ENCODE peak calls at places on chromosomes 16 and 17, in seven cellular contexts. J is NCI-H446 treated with DMSO at 0.1 percent for 48 hours, X is HFF-Myc, K is T-helper 1 cell, W is HT-29, C is omental fat pad, N is NCI-H1092. I is an unnamed sample.

GRCh38 chr17:7211512-7212277 is 7.9 kb downstream of the DLG4 start:
- DNase-seq in J (no peak), X (no peak), K (no peak), W (no peak), C (no peak), N (no peak), I (no peak)

GRCh38 chr17:73371285-73371684 is 59.5 kb upstream of the CDC42EP4 start:
- DNase-seq in J (no peak), X (peak; percentile 37), K (no peak), W (no peak), C (no peak), N (no peak), I (no peak)

GRCh38 chr17:46868689-46869187 is 17.4 kb downstream of the WNT9B start:
- DNase-seq in J (no peak), X (no peak), K (no peak), W (no peak), C (no peak), N (no peak), I (no peak)

GRCh38 chr17:63751806-63752205 is 10.2 kb upstream of the STRADA start:
- DNase-seq in J (no peak), X (no peak), K (no peak), W (no peak), C (no peak), N (no peak), I (no peak)

GRCh38 chr16:15141586-15141985 is 47.5 kb upstream of the RRN3 start:
- DNase-seq in J (no peak), X (no peak), K (no peak), W (no peak), C (no peak), N (no peak), I (no peak)

GRCh38 chr16:30956601-30957455 is 726 bp upstream of the SETD1A start:
- DNase-seq in J (peak; percentile 60), X (peak; percentile 67), K (peak; percentile 69), W (peak; percentile 77), C (peak; percentile 77), N (peak; percentile 47), I (peak; percentile 85)

GRCh38 chr17:80416260-80416939 is 1.4 kb downstream of the ENDOV start:
- DNase-seq in J (no peak), X (no peak), K (no peak), W (no peak), C (no peak), N (no peak), I (no peak)

GRCh38 chr17:412211-413015 is 59.8 kb upstream of the RPH3AL start:
- DNase-seq in J (peak; percentile 35), X (peak; percentile 35), K (no peak), W (peak; percentile 32), C (no peak), N (no peak), I (peak; percentile 59)

GRCh38 chr17:74089869-74090464 is 113.5 kb upstream of the RPL38 start:
- DNase-seq in J (peak; percentile 6), X (no peak), K (no peak), W (peak; percentile 54), C (no peak), N (peak; percentile 60), I (peak; percentile 42)

GRCh38 chr17:2935622-2936021 is 127.8 kb downstream of the OR1D5 start:
- DNase-seq in J (no peak), X (no peak), K (no peak), W (no peak), C (no peak), N (no peak), I (no peak)

GRCh38 chr16:13390093-13390985 is 488.9 kb downstream of the SHISA9 start:
- DNase-seq in J (no peak), X (no peak), K (no peak), W (no peak), C (no peak), N (no peak), I (peak; percentile 3)

GRCh38 chr17:8125947-8126305 is 2.0 kb upstream of the HES7 start:
- DNase-seq in J (no peak), X (no peak), K (no peak), W (peak; percentile 36), C (no peak), N (no peak), I (peak; percentile 63)

GRCh38 chr17:4331614-4332013 is 34.9 kb downstream of the UBE2G1 start:
- DNase-seq in J (no peak), X (no peak), K (no peak), W (no peak), C (no peak), N (no peak), I (no peak)

GRCh38 chr16:13708361-13708760 is 211.6 kb upstream of the ERCC4 start:
- DNase-seq in J (no peak), X (no peak), K (no peak), W (no peak), C (no peak), N (no peak), I (no peak)

GRCh38 chr17:36475346-36475970 is 11.0 kb upstream of the ZNHIT3 start:
- DNase-seq in J (no peak), X (no peak), K (no peak), W (no peak), C (no peak), N (no peak), I (no peak)

GRCh38 chr16:22934786-22935185 is 120.8 kb downstream of the HS3ST2 start:
- DNase-seq in J (no peak), X (no peak), K (no peak), W (no peak), C (no peak), N (no peak), I (no peak)

GRCh38 chr17:79670537-79671386 is 59.9 kb upstream of the RBFOX3 start:
- DNase-seq in J (peak; percentile 83), X (no peak), K (no peak), W (no peak), C (no peak), N (peak; percentile 69), I (peak; percentile 27)

I was measured in SK-N-DZ.